ENCODE peak calls at places on chromosomes 11 and 22, in eight cellular contexts. One of them, this sample, is unnamed.

GRCh38 chr11:118226294-118226693 is 1.5 kb upstream of the JAML start:
- DNase-seq in Panc1: no peak
- DNase-seq in tibial artery: no peak
- DNase-seq in body of pancreas: peak
- DNase-seq in gastrocnemius medialis: no peak
- DNase-seq in fibroblast of lung: peak
- DNase-seq in heart left ventricle: no peak
- DNase-seq in A549: peak
- DNase-seq in this sample: no peak

GRCh38 chr11:103349595-103349994 is 240.4 kb downstream of the DYNC2H1 start:
- DNase-seq in Panc1: no peak
- DNase-seq in tibial artery: no peak
- DNase-seq in body of pancreas: no peak
- DNase-seq in gastrocnemius medialis: no peak
- DNase-seq in fibroblast of lung: no peak
- DNase-seq in heart left ventricle: no peak
- DNase-seq in A549: no peak
- DNase-seq in this sample: no peak

GRCh38 chr11:1194231-1194976 is 28.5 kb upstream of the MUC5B start:
- DNase-seq in Panc1: no peak
- DNase-seq in tibial artery: peak
- DNase-seq in body of pancreas: no peak
- DNase-seq in gastrocnemius medialis: no peak
- DNase-seq in fibroblast of lung: no peak
- DNase-seq in heart left ventricle: no peak
- DNase-seq in A549: no peak
- DNase-seq in this sample: no peak

GRCh38 chr22:33894036-33894435 is 26.2 kb downstream of the LARGE1 start:
- DNase-seq in Panc1: no peak
- DNase-seq in tibial artery: no peak
- DNase-seq in body of pancreas: no peak
- DNase-seq in gastrocnemius medialis: no peak
- DNase-seq in fibroblast of lung: no peak
- DNase-seq in heart left ventricle: no peak
- DNase-seq in A549: no peak
- DNase-seq in this sample: no peak

GRCh38 chr11:125075900-125076317 is 12.8 kb downstream of the SLC37A2 start:
- DNase-seq in Panc1: no peak
- DNase-seq in tibial artery: no peak
- DNase-seq in body of pancreas: no peak
- DNase-seq in gastrocnemius medialis: no peak
- DNase-seq in fibroblast of lung: peak
- DNase-seq in heart left ventricle: no peak
- DNase-seq in A549: no peak
- DNase-seq in this sample: no peak

GRCh38 chr11:13091804-13092203 is 82.7 kb downstream of the RASSF10 start:
- DNase-seq in Panc1: no peak
- DNase-seq in tibial artery: no peak
- DNase-seq in body of pancreas: no peak
- DNase-seq in gastrocnemius medialis: no peak
- DNase-seq in fibroblast of lung: no peak
- DNase-seq in heart left ventricle: no peak
- DNase-seq in A549: no peak
- DNase-seq in this sample: no peak

GRCh38 chr11:6321356-6321755 is 1.1 kb upstream of the CAVIN3 start:
- DNase-seq in Panc1: no peak
- DNase-seq in tibial artery: peak
- DNase-seq in body of pancreas: no peak
- DNase-seq in gastrocnemius medialis: no peak
- DNase-seq in fibroblast of lung: no peak
- DNase-seq in heart left ventricle: no peak
- DNase-seq in A549: no peak
- DNase-seq in this sample: no peak

GRCh38 chr11:110763249-110764011 is 51.2 kb upstream of the ARHGAP20 start:
- DNase-seq in Panc1: no peak
- DNase-seq in tibial artery: no peak
- DNase-seq in body of pancreas: peak
- DNase-seq in gastrocnemius medialis: no peak
- DNase-seq in fibroblast of lung: peak
- DNase-seq in heart left ventricle: no peak
- DNase-seq in A549: no peak
- DNase-seq in this sample: peak

GRCh38 chr11:4041731-4042391 is 52.7 kb upstream of the RRM1 start:
- DNase-seq in Panc1: no peak
- DNase-seq in tibial artery: no peak
- DNase-seq in body of pancreas: no peak
- DNase-seq in gastrocnemius medialis: peak
- DNase-seq in fibroblast of lung: peak
- DNase-seq in heart left ventricle: no peak
- DNase-seq in A549: no peak
- DNase-seq in this sample: peak

GRCh38 chr11:9687736-9688494 is 24.0 kb downstream of the SWAP70 start:
- DNase-seq in Panc1: no peak
- DNase-seq in tibial artery: no peak
- DNase-seq in body of pancreas: no peak
- DNase-seq in gastrocnemius medialis: no peak
- DNase-seq in fibroblast of lung: peak
- DNase-seq in heart left ventricle: no peak
- DNase-seq in A549: no peak
- DNase-seq in this sample: peak

GRCh38 chr11:120929090-120929489 is 94.8 kb upstream of the TBCEL start:
- DNase-seq in Panc1: no peak
- DNase-seq in tibial artery: no peak
- DNase-seq in body of pancreas: no peak
- DNase-seq in gastrocnemius medialis: no peak
- DNase-seq in fibroblast of lung: peak
- DNase-seq in heart left ventricle: no peak
- DNase-seq in A549: no peak
- DNase-seq in this sample: no peak

GRCh38 chr11:46210133-46210636 is 67.3 kb upstream of the CREB3L1 start:
- DNase-seq in Panc1: peak
- DNase-seq in tibial artery: no peak
- DNase-seq in body of pancreas: peak
- DNase-seq in gastrocnemius medialis: no peak
- DNase-seq in fibroblast of lung: peak
- DNase-seq in heart left ventricle: no peak
- DNase-seq in A549: peak
- DNase-seq in this sample: peak

GRCh38 chr11:35065566-35065965 is 73.4 kb upstream of the CD44 start:
- DNase-seq in Panc1: no peak
- DNase-seq in tibial artery: no peak
- DNase-seq in body of pancreas: no peak
- DNase-seq in gastrocnemius medialis: no peak
- DNase-seq in fibroblast of lung: peak
- DNase-seq in heart left ventricle: no peak
- DNase-seq in A549: no peak
- DNase-seq in this sample: no peak

GRCh38 chr22:33372875-33373274 is 314.7 kb upstream of the SYN3 start:
- DNase-seq in Panc1: no peak
- DNase-seq in tibial artery: no peak
- DNase-seq in body of pancreas: no peak
- DNase-seq in gastrocnemius medialis: no peak
- DNase-seq in fibroblast of lung: no peak
- DNase-seq in heart left ventricle: no peak
- DNase-seq in A549: no peak
- DNase-seq in this sample: no peak

GRCh38 chr22:20247010-20247505 is 21.1 kb downstream of the RTN4R start:
- DNase-seq in Panc1: no peak
- DNase-seq in tibial artery: no peak
- DNase-seq in body of pancreas: peak
- DNase-seq in gastrocnemius medialis: peak
- DNase-seq in fibroblast of lung: peak
- DNase-seq in heart left ventricle: no peak
- DNase-seq in A549: no peak
- DNase-seq in this sample: no peak

GRCh38 chr11:102010776-102011500 is 36.3 kb upstream of the CFAP300 start:
- DNase-seq in Panc1: peak
- DNase-seq in tibial artery: peak
- DNase-seq in body of pancreas: peak
- DNase-seq in gastrocnemius medialis: peak
- DNase-seq in fibroblast of lung: peak
- DNase-seq in heart left ventricle: peak
- DNase-seq in A549: peak
- DNase-seq in this sample: peak

GRCh38 chr11:34323601-34324000 is 34.2 kb downstream of the ABTB2 start:
- DNase-seq in Panc1: no peak
- DNase-seq in tibial artery: no peak
- DNase-seq in body of pancreas: no peak
- DNase-seq in gastrocnemius medialis: no peak
- DNase-seq in fibroblast of lung: no peak
- DNase-seq in heart left ventricle: no peak
- DNase-seq in A549: no peak
- DNase-seq in this sample: no peak

GRCh38 chr11:115612331-115612730 is 108.1 kb upstream of the CADM1 start:
- DNase-seq in Panc1: no peak
- DNase-seq in tibial artery: no peak
- DNase-seq in body of pancreas: no peak
- DNase-seq in gastrocnemius medialis: no peak
- DNase-seq in fibroblast of lung: peak
- DNase-seq in heart left ventricle: no peak
- DNase-seq in A549: no peak
- DNase-seq in this sample: no peak

GRCh38 chr11:120751550-120751949 is 240.0 kb downstream of the GRIK4 start:
- DNase-seq in Panc1: no peak
- DNase-seq in tibial artery: no peak
- DNase-seq in body of pancreas: no peak
- DNase-seq in gastrocnemius medialis: no peak
- DNase-seq in fibroblast of lung: no peak
- DNase-seq in heart left ventricle: no peak
- DNase-seq in A549: no peak
- DNase-seq in this sample: no peak

GRCh38 chr22:28883917-28884753 is 763 bp downstream of the ZNRF3 start:
- DNase-seq in Panc1: no peak
- DNase-seq in tibial artery: peak
- DNase-seq in body of pancreas: peak
- DNase-seq in gastrocnemius medialis: no peak
- DNase-seq in fibroblast of lung: peak
- DNase-seq in heart left ventricle: peak
- DNase-seq in A549: peak
- DNase-seq in this sample: no peak
- TF ChIP-seq CTCF in Panc1: no peak
- TF ChIP-seq CTCF in tibial artery: no peak
- TF ChIP-seq CTCF in body of pancreas: peak
- TF ChIP-seq CTCF in gastrocnemius medialis: no peak
- TF ChIP-seq CTCF in fibroblast of lung: no peak
- TF ChIP-seq CTCF in heart left ventricle: no peak
- TF ChIP-seq CTCF in A549: no peak
- TF ChIP-seq CTCF in this sample: no peak

DNA sequence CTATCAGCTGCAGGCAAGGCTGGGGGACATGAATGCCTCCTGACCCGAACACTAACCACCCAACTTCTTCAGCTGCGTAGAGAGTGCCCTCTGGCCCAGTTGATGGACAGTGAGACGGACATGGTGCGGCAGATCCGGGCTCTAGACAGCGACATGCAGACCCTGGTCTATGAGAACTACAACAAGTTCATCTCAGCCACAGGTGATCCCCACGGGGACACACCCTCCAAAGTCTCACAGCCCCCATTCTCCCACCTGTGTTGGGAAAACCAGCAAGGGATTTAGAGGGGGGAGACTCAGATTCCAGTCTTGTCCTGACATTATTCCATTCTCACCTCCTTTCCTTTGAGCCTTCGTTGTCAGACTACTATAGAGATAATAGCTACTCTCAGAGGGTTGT is 912 bp downstream of the VPS51 start:
- DNase-seq in Panc1: no peak
- DNase-seq in tibial artery: no peak
- DNase-seq in body of pancreas: no peak
- DNase-seq in gastrocnemius medialis: no peak
- DNase-seq in fibroblast of lung: no peak
- DNase-seq in heart left ventricle: no peak
- DNase-seq in A549: no peak
- DNase-seq in this sample: no peak
- H3K4me3 ChIP-seq in Panc1: peak
- H3K4me3 ChIP-seq in tibial artery: peak
- H3K4me3 ChIP-seq in body of pancreas: peak
- H3K4me3 ChIP-seq in gastrocnemius medialis: peak
- H3K4me3 ChIP-seq in fibroblast of lung: peak
- H3K4me3 ChIP-seq in heart left ventricle: peak
- H3K4me3 ChIP-seq in A549: peak
- H3K4me3 ChIP-seq in this sample: peak

GRCh38 chr22:39012525-39013516 is 1.2 kb upstream of the APOBEC3C start:
- DNase-seq in Panc1: no peak
- DNase-seq in tibial artery: no peak
- DNase-seq in body of pancreas: no peak
- DNase-seq in gastrocnemius medialis: no peak
- DNase-seq in fibroblast of lung: no peak
- DNase-seq in heart left ventricle: no peak
- DNase-seq in A549: no peak
- DNase-seq in this sample: no peak

GRCh38 chr22:39017596-39018365 is 3.1 kb upstream of the APOBEC3D start:
- DNase-seq in Panc1: no peak
- DNase-seq in tibial artery: no peak
- DNase-seq in body of pancreas: no peak
- DNase-seq in gastrocnemius medialis: no peak
- DNase-seq in fibroblast of lung: no peak
- DNase-seq in heart left ventricle: no peak
- DNase-seq in A549: no peak
- DNase-seq in this sample: no peak

GRCh38 chr22:39016592-39016991 is 2.5 kb downstream of the APOBEC3C start:
- DNase-seq in Panc1: no peak
- DNase-seq in tibial artery: no peak
- DNase-seq in body of pancreas: no peak
- DNase-seq in gastrocnemius medialis: no peak
- DNase-seq in fibroblast of lung: no peak
- DNase-seq in heart left ventricle: no peak
- DNase-seq in A549: no peak
- DNase-seq in this sample: no peak

GRCh38 chr22:39010946-39011625 is 3.0 kb upstream of the APOBEC3C start:
- DNase-seq in Panc1: no peak
- DNase-seq in tibial artery: no peak
- DNase-seq in body of pancreas: no peak
- DNase-seq in gastrocnemius medialis: no peak
- DNase-seq in fibroblast of lung: no peak
- DNase-seq in heart left ventricle: no peak
- DNase-seq in A549: no peak
- DNase-seq in this sample: no peak

GRCh38 chr22:39013923-39014722 is at the start of gene APOBEC3C:
- DNase-seq in Panc1: no peak
- DNase-seq in tibial artery: peak
- DNase-seq in body of pancreas: peak
- DNase-seq in gastrocnemius medialis: peak
- DNase-seq in fibroblast of lung: peak
- DNase-seq in heart left ventricle: peak
- DNase-seq in A549: peak
- DNase-seq in this sample: peak
- TF ChIP-seq CTCF in Panc1: no peak
- TF ChIP-seq CTCF in tibial artery: no peak
- TF ChIP-seq CTCF in body of pancreas: no peak
- TF ChIP-seq CTCF in gastrocnemius medialis: no peak
- TF ChIP-seq CTCF in fibroblast of lung: no peak
- TF ChIP-seq CTCF in heart left ventricle: no peak
- TF ChIP-seq CTCF in A549: no peak
- TF ChIP-seq CTCF in this sample: no peak

DNA sequence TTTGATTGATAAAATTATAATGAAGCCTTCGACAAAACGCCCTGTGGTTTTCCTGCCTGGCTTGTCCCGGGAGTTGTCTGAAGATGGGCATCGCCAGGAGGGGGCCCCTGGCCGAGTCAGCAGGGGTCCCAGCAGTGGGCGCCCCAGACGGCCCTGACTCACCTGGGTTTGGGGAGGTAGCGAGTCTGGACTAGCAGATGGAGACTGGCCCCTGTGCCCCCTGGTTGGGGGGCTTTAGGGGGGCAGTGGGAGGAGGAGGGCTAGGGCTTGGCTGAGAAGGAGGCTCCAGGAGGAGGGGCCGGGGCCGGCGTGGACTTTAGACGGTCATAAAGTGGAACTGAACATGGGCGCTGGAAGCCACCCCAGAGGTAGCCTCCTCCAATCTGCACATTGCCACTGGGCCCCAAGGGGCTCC is 410 bp upstream of the LIF start:
- DNase-seq in Panc1: no peak
- DNase-seq in tibial artery: no peak
- DNase-seq in body of pancreas: no peak
- DNase-seq in gastrocnemius medialis: no peak
- DNase-seq in fibroblast of lung: no peak
- DNase-seq in heart left ventricle: no peak
- DNase-seq in A549: no peak
- DNase-seq in this sample: no peak
- H3K4me3 ChIP-seq in Panc1: peak
- H3K4me3 ChIP-seq in tibial artery: no peak
- H3K4me3 ChIP-seq in body of pancreas: no peak
- H3K4me3 ChIP-seq in gastrocnemius medialis: no peak
- H3K4me3 ChIP-seq in fibroblast of lung: peak
- H3K4me3 ChIP-seq in heart left ventricle: no peak
- H3K4me3 ChIP-seq in A549: no peak
- H3K4me3 ChIP-seq in this sample: peak

This sample was measured in astrocyte of the spinal cord.